ENCODE peak calls at places on chromosomes 11 and 22, in eight cellular contexts. C is neural crest cell, F is HS-27A, T is Peyer's patch, J is ELF-1, Q is glutamatergic neuron, Y is left colon, V is SK-MEL-5. W is an unnamed sample.

GRCh38 chr11:68841718-68842426 is at the start of gene CPT1A:
- DNase-seq in C (peak), F (no peak), T (peak), J (peak), Q (peak), Y (peak), V (no peak), W (no peak)

GRCh38 chr11:68402355-68403031 is 58.1 kb upstream of the PPP6R3 start:
- DNase-seq in C (no peak), F (no peak), T (peak), J (peak), Q (no peak), Y (no peak), V (peak), W (no peak)

GRCh38 chr11:30816959-30817880 is 231.1 kb upstream of the MPPED2 start:
- DNase-seq in C (no peak), F (no peak), T (no peak), J (peak), Q (no peak), Y (no peak), V (peak), W (no peak)

GRCh38 chr11:107696140-107696539 is 15.7 kb downstream of the SLN start:
- DNase-seq in C (no peak), F (peak), T (no peak), J (no peak), Q (no peak), Y (no peak), V (peak), W (no peak)

GRCh38 chr11:122268601-122269130 is 152.7 kb upstream of the BLID start:
- DNase-seq in C (no peak), F (no peak), T (no peak), J (no peak), Q (no peak), Y (no peak), V (peak), W (no peak)

GRCh38 chr22:43094085-43094484 is 4.9 kb upstream of the TTLL1 start:
- DNase-seq in C (no peak), F (no peak), T (peak), J (peak), Q (no peak), Y (peak), V (no peak), W (no peak)

GRCh38 chr22:46617250-46618103 is 2.7 kb upstream of the GRAMD4 start:
- DNase-seq in C (no peak), F (no peak), T (no peak), J (no peak), Q (no peak), Y (no peak), V (no peak), W (no peak)

GRCh38 chr22:20111045-20111688 is 4.7 kb upstream of the RANBP1 start:
- DNase-seq in C (no peak), F (no peak), T (no peak), J (peak), Q (peak), Y (no peak), V (peak), W (no peak)

GRCh38 chr22:20086101-20086599 is 6.1 kb downstream of the DGCR8 start:
- DNase-seq in C (no peak), F (no peak), T (peak), J (no peak), Q (no peak), Y (no peak), V (no peak), W (no peak)

GRCh38 chr11:106761745-106762144 is 256.5 kb downstream of the GUCY1A2 start:
- DNase-seq in C (no peak), F (no peak), T (no peak), J (no peak), Q (no peak), Y (no peak), V (no peak), W (no peak)

GRCh38 chr22:19234126-19234896 is 55.8 kb upstream of the SLC25A1 start:
- DNase-seq in C (no peak), F (no peak), T (no peak), J (no peak), Q (no peak), Y (no peak), V (no peak), W (no peak)

GRCh38 chr11:133928628-133929059 is 28.1 kb downstream of the IGSF9B start:
- DNase-seq in C (no peak), F (no peak), T (no peak), J (peak), Q (no peak), Y (no peak), V (no peak), W (no peak)

GRCh38 chr11:26188559-26188958 is 143.4 kb upstream of the ANO3 start:
- DNase-seq in C (no peak), F (no peak), T (no peak), J (no peak), Q (no peak), Y (no peak), V (no peak), W (no peak)

GRCh38 chr11:73812234-73812633 is 24.6 kb downstream of the MRPL48 start:
- DNase-seq in C (no peak), F (no peak), T (no peak), J (no peak), Q (no peak), Y (no peak), V (no peak), W (no peak)

GRCh38 chr22:50403701-50404101 is 60.6 kb downstream of the PPP6R2 start:
- DNase-seq in C (no peak), F (no peak), T (no peak), J (no peak), Q (no peak), Y (peak), V (no peak), W (no peak)

GRCh38 chr11:83671295-83671694 is 385.1 kb upstream of the CCDC90B start:
- DNase-seq in C (no peak), F (no peak), T (no peak), J (no peak), Q (no peak), Y (no peak), V (no peak), W (no peak)

GRCh38 chr22:45334068-45334467 is 24.3 kb downstream of the FAM118A start:
- DNase-seq in C (no peak), F (no peak), T (no peak), J (no peak), Q (no peak), Y (no peak), V (no peak), W (peak)

GRCh38 chr22:29581799-29582198 is 886 bp upstream of the NIPSNAP1 start:
- DNase-seq in C (no peak), F (no peak), T (no peak), J (peak), Q (no peak), Y (peak), V (no peak), W (no peak)

GRCh38 chr22:36383110-36383581 is 4.6 kb downstream of the MYH9 start:
- DNase-seq in C (no peak), F (no peak), T (no peak), J (no peak), Q (no peak), Y (peak), V (no peak), W (no peak)

GRCh38 chr11:116109228-116109627 is 605.0 kb upstream of the CADM1 start:
- DNase-seq in C (no peak), F (no peak), T (no peak), J (no peak), Q (no peak), Y (no peak), V (peak), W (peak)

GRCh38 chr11:11555228-11555627 is 66.6 kb downstream of the GALNT18 start:
- DNase-seq in C (no peak), F (no peak), T (no peak), J (no peak), Q (peak), Y (peak), V (no peak), W (no peak)

GRCh38 chr11:92302766-92303165 is 78.1 kb downstream of the FAT3 start:
- DNase-seq in C (no peak), F (no peak), T (no peak), J (no peak), Q (no peak), Y (no peak), V (no peak), W (no peak)

GRCh38 chr11:29029452-29029851 is 921.3 kb downstream of the METTL15 start:
- DNase-seq in C (no peak), F (no peak), T (no peak), J (no peak), Q (no peak), Y (no peak), V (no peak), W (no peak)

GRCh38 chr11:17544181-17544622 is at the start of gene USH1C:
- DNase-seq in C (peak), F (no peak), T (peak), J (peak), Q (peak), Y (peak), V (no peak), W (no peak)

GRCh38 chr11:923691-924405 is 1.8 kb upstream of the AP2A2 start:
- DNase-seq in C (no peak), F (no peak), T (no peak), J (no peak), Q (no peak), Y (no peak), V (no peak), W (no peak)

GRCh38 chr22:44701187-44701586 is 817 bp upstream of the PRR5 start:
- DNase-seq in C (no peak), F (no peak), T (no peak), J (no peak), Q (no peak), Y (no peak), V (no peak), W (no peak)

GRCh38 chr11:12164061-12165014 is 53.9 kb downstream of the MICAL2 start:
- DNase-seq in C (no peak), F (no peak), T (no peak), J (peak), Q (no peak), Y (peak), V (peak), W (no peak)

GRCh38 chr22:50447576-50448551 is 27.0 kb downstream of the SBF1 start:
- DNase-seq in C (no peak), F (no peak), T (no peak), J (no peak), Q (peak), Y (no peak), V (no peak), W (no peak)

GRCh38 chr11:69545976-69546617 is 64.6 kb downstream of the LINC01488 start:
- DNase-seq in C (no peak), F (no peak), T (no peak), J (no peak), Q (no peak), Y (no peak), V (no peak), W (no peak)

GRCh38 chr11:67293090-67293489 is 4.0 kb downstream of the ANKRD13D start:
- DNase-seq in C (no peak), F (no peak), T (no peak), J (no peak), Q (no peak), Y (no peak), V (no peak), W (peak)

GRCh38 chr11:110445428-110445827 is 15.7 kb downstream of the FDX1 start:
- DNase-seq in C (no peak), F (no peak), T (no peak), J (no peak), Q (no peak), Y (no peak), V (no peak), W (no peak)

GRCh38 chr11:398826-399225 is 4.8 kb downstream of the PKP3 start:
- DNase-seq in C (no peak), F (no peak), T (no peak), J (no peak), Q (no peak), Y (no peak), V (no peak), W (no peak)

GRCh38 chr22:48838846-48839730 is 988.6 kb downstream of the BRD1 start:
- DNase-seq in C (no peak), F (no peak), T (no peak), J (no peak), Q (no peak), Y (no peak), V (no peak), W (no peak)

GRCh38 chr11:108341654-108342053 is 118.8 kb downstream of the ATM start:
- DNase-seq in C (no peak), F (no peak), T (no peak), J (no peak), Q (no peak), Y (no peak), V (no peak), W (no peak)

GRCh38 chr22:24805790-24806662 is at the start of gene SGSM1:
- DNase-seq in C (peak), F (no peak), T (peak), J (peak), Q (peak), Y (peak), V (peak), W (peak)

GRCh38 chr11:119052163-119052814 is 4.7 kb downstream of the HYOU1 start:
- DNase-seq in C (no peak), F (no peak), T (no peak), J (no peak), Q (no peak), Y (no peak), V (no peak), W (no peak)

GRCh38 chr11:83566948-83567347 is 280.8 kb upstream of the CCDC90B start:
- DNase-seq in C (no peak), F (no peak), T (no peak), J (no peak), Q (no peak), Y (no peak), V (no peak), W (no peak)

GRCh38 chr11:119006696-119007095 is 8.8 kb downstream of the CENATAC start:
- DNase-seq in C (no peak), F (no peak), T (no peak), J (no peak), Q (no peak), Y (no peak), V (no peak), W (no peak)